ENCODE peak calls at places on chromosomes 1 and 21, in seven cellular contexts. E is pancreas; J is A549; G is lower lobe of right lung; S is bronchial epithelial cell; Y is trophoblast cell; Q is CD8-positive, alpha-beta memory T cell. P is an unnamed sample.

GRCh38 chr1:200979574-200980451 is 43.7 kb downstream of the KIF21B start:
- DNase-seq in E (no peak), J (peak; percentile 57), G (peak; percentile 53), S (peak; percentile 1), Y (peak; percentile 19), Q (peak; percentile 75), P (peak; percentile 60)

GRCh38 chr1:3061981-3062615 is 6.9 kb upstream of the PRDM16 start:
- DNase-seq in E (peak; percentile 13), J (no peak), G (no peak), S (no peak), Y (no peak), Q (peak; percentile 42), P (no peak)

GRCh38 chr1:83999316-83999819 is 436 bp upstream of the TTLL7 start:
- DNase-seq in E (peak; percentile 74), J (peak; percentile 71), G (peak; percentile 83), S (peak; percentile 44), Y (peak; percentile 29), Q (no peak), P (peak; percentile 37)

GRCh38 chr21:27505516-27505915 is 538.6 kb upstream of the ADAMTS5 start:
- DNase-seq in E (no peak), J (no peak), G (no peak), S (no peak), Y (no peak), Q (no peak), P (no peak)

GRCh38 chr1:146036990-146037646 is 15.6 kb upstream of the HJV start:
- DNase-seq in E (peak; percentile 77), J (peak; percentile 89), G (peak; percentile 78), S (peak; percentile 81), Y (peak; percentile 80), Q (peak; percentile 82), P (no peak)

GRCh38 chr1:59261537-59261936 is 35.4 kb upstream of the FGGY start:
- DNase-seq in E (no peak), J (no peak), G (no peak), S (no peak), Y (no peak), Q (no peak), P (no peak)

GRCh38 chr1:82838066-82838465 is 1037.3 kb downstream of the ADGRL2 start:
- DNase-seq in E (no peak), J (no peak), G (no peak), S (peak; percentile 76), Y (no peak), Q (no peak), P (no peak)

GRCh38 chr1:209486861-209487260 is 96.7 kb upstream of the CAMK1G start:
- DNase-seq in E (no peak), J (no peak), G (no peak), S (peak; percentile 86), Y (no peak), Q (no peak), P (no peak)

GRCh38 chr21:37914211-37914900 is 1.9 kb downstream of the KCNJ6 start:
- DNase-seq in E (no peak), J (no peak), G (peak; percentile 57), S (no peak), Y (no peak), Q (no peak), P (no peak)

GRCh38 chr1:169060010-169060722 is 46.3 kb upstream of the ATP1B1 start:
- DNase-seq in E (no peak), J (peak; percentile 84), G (no peak), S (peak; percentile 71), Y (no peak), Q (no peak), P (no peak)

GRCh38 chr1:85223334-85223733 is 22.5 kb upstream of the SYDE2 start:
- DNase-seq in E (no peak), J (no peak), G (no peak), S (no peak), Y (no peak), Q (no peak), P (no peak)

GRCh38 chr1:66761273-66761672 is 9.0 kb downstream of the DYNLT5 start:
- DNase-seq in E (no peak), J (no peak), G (no peak), S (peak; percentile 53), Y (no peak), Q (no peak), P (no peak)

GRCh38 chr1:7616076-7616833 is 154.8 kb upstream of the VAMP3 start:
- DNase-seq in E (no peak), J (peak; percentile 10), G (peak; percentile 59), S (peak; percentile 22), Y (peak; percentile 7), Q (peak; percentile 47), P (no peak)

DNA sequence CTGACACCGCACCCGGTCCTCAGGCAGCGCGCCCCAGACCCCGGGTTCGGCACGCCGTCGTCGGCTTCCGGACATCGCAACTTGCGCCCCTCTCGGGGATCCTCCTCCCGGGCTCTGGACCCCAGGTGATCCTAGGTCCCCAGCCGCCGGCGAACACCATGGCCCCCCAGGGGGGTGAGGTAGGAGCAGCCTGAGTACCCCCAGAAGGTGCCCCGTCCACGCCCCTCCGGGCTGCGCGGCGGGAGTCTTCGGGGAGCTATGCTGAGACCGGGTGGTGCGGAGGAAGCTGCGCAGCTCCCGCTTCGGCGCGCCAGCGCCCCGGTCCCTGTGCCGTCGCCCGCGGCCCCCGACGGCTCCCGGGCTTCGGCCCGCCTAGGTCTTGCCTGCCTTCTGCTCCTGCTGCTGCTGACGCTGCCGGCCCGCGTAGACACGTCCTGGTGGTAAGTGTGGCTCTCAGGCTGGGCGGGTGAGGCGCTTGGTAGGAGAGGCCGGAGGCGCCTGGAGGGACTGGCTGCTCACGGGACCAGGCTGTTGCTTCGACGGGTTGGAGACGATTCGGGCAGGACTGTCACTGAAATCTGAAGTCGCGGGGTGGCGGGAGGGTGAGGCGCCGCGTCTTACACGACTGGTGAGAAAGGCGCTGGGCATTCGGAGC is 367 bp downstream of the WNT2B start:
- DNase-seq in E (no peak), J (no peak), G (peak; percentile 53), S (no peak), Y (no peak), Q (no peak), P (no peak)
- H3K4me3 ChIP-seq in E (peak overlapping the region; percentile 65), J (peak overlapping the region; percentile 76), G (peak overlapping the region; percentile 59), S (peak overlapping the region; percentile 47), Y (peak overlapping the region; percentile 70), Q (peak overlapping the region; percentile 78), P (peak overlapping the region; percentile 52)

DNA sequence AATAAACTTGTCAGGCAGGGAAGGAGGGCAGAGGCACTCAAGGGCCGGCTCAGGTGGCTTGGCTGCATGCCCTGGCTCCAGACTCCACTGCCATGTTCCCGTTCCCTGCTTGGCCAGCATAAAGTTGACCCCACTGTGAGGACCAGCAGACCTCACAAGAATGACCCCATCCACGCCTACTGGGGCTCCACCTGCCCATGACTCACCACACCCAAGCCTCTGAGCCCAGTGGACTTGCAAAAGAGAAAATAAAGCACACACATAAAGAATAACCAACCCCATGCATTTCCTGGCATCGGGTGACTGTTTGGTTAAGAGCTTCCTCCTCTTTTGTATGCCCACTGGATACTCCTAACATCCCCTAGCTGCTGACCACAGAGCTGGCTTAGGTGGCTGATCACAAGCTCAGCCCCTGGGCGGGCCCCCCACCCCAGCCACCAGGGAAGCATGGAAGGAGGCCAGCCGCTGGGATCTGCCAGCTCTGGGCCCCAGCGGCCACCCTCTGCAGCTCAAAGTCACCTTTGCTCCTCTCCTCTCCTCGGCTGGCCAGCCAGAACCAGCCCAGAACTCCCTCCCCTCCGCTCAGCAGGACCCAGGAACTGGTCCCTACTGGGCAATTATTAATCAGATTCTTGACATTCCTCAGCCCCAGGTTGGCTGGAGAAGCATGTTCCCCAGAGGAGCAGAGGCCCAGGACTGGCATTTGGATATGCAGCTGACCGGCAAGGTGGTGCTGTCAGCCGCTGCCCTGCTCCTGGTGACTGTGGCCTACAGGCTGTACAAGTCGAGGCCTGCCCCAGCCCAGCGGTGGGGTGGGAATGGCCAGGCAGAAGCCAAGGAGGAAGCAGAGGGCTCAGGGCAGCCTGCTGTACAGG is at the start of gene KLHDC7A:
- DNase-seq in E (peak; percentile 84), J (peak; percentile 70), G (peak; percentile 82), S (peak; percentile 11), Y (no peak), Q (no peak), P (peak; percentile 66)
- H3K4me3 ChIP-seq in E (peak within 1 kb of the TSS; percentile 35), J (peak within 1 kb of the TSS; percentile 22), G (peak within 1 kb of the TSS; percentile 8), S (no peak within 1 kb of the TSS), Y (no peak within 1 kb of the TSS), Q (no peak within 1 kb of the TSS), P (no peak within 1 kb of the TSS)

DNA sequence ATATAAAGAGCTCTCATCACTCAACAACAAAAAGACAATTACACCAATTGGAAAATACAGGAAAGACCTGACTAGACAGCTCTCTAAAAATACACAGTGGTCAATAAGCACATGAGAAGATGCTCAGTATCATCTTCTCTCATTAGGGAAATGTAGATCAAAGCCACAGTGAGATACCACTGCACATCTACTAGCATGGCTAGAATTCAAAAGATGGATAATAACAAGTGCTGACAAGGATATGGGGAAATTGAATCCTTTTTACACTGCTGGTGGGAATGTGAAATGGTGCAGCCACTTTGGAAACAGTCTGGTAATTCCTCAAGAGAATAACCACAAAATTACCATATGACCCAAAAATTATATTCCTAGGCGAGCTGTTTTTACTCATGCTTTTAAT is 9.4 kb downstream of the ACOT7 start:
- DNase-seq in E (no peak), J (no peak), G (no peak), S (no peak), Y (no peak), Q (no peak), P (no peak)
- H3K4me3 ChIP-seq in E (no peak overlapping the region), J (no peak overlapping the region), G (no peak overlapping the region), S (no peak overlapping the region), Y (no peak overlapping the region), Q (no peak overlapping the region), P (no peak overlapping the region)

DNA sequence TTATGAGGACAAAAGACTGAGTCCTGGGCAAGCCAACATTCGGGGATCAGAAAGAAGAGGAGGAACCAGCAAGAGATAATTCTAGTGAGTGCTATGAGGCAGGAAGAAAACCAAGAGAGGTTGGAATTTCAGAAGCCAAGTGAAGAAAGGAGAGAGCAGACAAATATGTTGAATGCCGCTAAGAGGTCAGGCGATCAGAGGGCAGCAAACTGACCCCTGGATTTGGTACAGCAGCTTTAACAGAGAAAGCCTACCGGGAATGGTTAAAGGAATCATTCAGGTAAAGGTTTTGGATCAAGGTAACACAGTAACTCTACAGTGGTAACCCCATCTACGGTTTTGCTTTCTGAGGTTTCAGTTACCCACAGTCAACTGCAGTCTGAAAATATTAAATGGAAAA is 5.4 kb downstream of the CLCC1 start:
- DNase-seq in E (no peak), J (no peak), G (no peak), S (no peak), Y (no peak), Q (no peak), P (no peak)
- H3K4me3 ChIP-seq in E (no peak overlapping the region), J (no peak overlapping the region), G (no peak overlapping the region), S (no peak overlapping the region), Y (no peak overlapping the region), Q (no peak overlapping the region), P (no peak overlapping the region)

P was measured in iPS DF 6.9.